ENCODE peak calls at places on chromosome 4, in ten cellular contexts. Q, V, D, H, M, I, K, G, B and P are unnamed samples.

GRCh38 chr4:71231073-71231752 is 107.6 kb upstream of the SLC4A4 start:
- DNase-seq in K (no peak), D (peak; percentile 89), G (no peak), M (peak; percentile 81), V (no peak), B (peak; percentile 67), H (no peak), Q (no peak), I (peak; percentile 74), P (no peak)

GRCh38 chr4:175970734-175971133 is 94.9 kb upstream of the WDR17 start:
- DNase-seq in I (no peak), Q (no peak), V (no peak), H (no peak), G (no peak), D (no peak), M (no peak), K (no peak), B (no peak), P (no peak)

GRCh38 chr4:45550766-45551366 is 573.0 kb downstream of the GABRG1 start:
- DNase-seq in B (peak; percentile 23), K (no peak), V (no peak), I (peak; percentile 34), Q (no peak), G (no peak), H (no peak), D (no peak), M (no peak), P (no peak)

GRCh38 chr4:157824006-157824405 is 348.8 kb downstream of the GASK1B start:
- DNase-seq in K (no peak), B (no peak), V (no peak), I (no peak), D (no peak), H (no peak), G (no peak), Q (no peak), M (no peak), P (no peak)

GRCh38 chr4:8534129-8534528 is 46.1 kb upstream of the GPR78 start:
- DNase-seq in Q (no peak), H (peak; percentile 88), K (no peak), B (no peak), M (no peak), D (no peak), V (no peak), G (no peak), I (peak; percentile 90), P (no peak)

GRCh38 chr4:117420966-117421365 is 335.6 kb upstream of the TRAM1L1 start:
- DNase-seq in Q (no peak), H (no peak), D (no peak), I (no peak), G (no peak), K (no peak), M (no peak), B (no peak), V (no peak), P (no peak)

GRCh38 chr4:186298034-186298647 is 32.2 kb downstream of the F11 start:
- DNase-seq in I (no peak), B (no peak), M (no peak), Q (no peak), K (no peak), G (no peak), D (no peak), V (no peak), H (no peak), P (no peak)

GRCh38 chr4:184385705-184386141 is 88.6 kb downstream of the IRF2 start:
- DNase-seq in Q (no peak), B (no peak), G (no peak), I (peak; percentile 19), K (no peak), D (peak; percentile 58), V (no peak), M (no peak), H (no peak), P (no peak)

GRCh38 chr4:115152081-115152480 is 38.7 kb upstream of the NDST4 start:
- DNase-seq in B (no peak), D (no peak), G (no peak), H (no peak), Q (no peak), K (no peak), M (no peak), V (no peak), I (peak; percentile 66), P (no peak)

GRCh38 chr4:26088433-26088928 is 174.5 kb downstream of the SMIM20 start:
- DNase-seq in I (no peak), H (no peak), V (peak; percentile 36), Q (no peak), K (no peak), G (no peak), M (no peak), B (peak; percentile 72), D (no peak), P (no peak)

GRCh38 chr4:165398570-165398969 is 19.8 kb downstream of the CPE start:
- DNase-seq in M (no peak), H (no peak), B (peak; percentile 19), D (no peak), G (peak; percentile 24), Q (no peak), V (no peak), K (no peak), I (no peak), P (no peak)

GRCh38 chr4:83326546-83326945 is 8.1 kb downstream of the HPSE start:
- DNase-seq in V (no peak), D (no peak), I (no peak), H (no peak), G (no peak), K (no peak), M (no peak), Q (no peak), B (no peak), P (no peak)

GRCh38 chr4:73257995-73258667 is 467 bp downstream of the ANKRD17 start:
- DNase-seq in I (peak; percentile 56), D (peak; percentile 38), B (peak; percentile 67), M (no peak), G (peak; percentile 40), V (no peak), H (no peak), K (peak; percentile 28), Q (no peak), P (no peak)

GRCh38 chr4:72767903-72768817 is 199.1 kb upstream of the ADAMTS3 start:
- DNase-seq in I (no peak), K (no peak), Q (no peak), H (no peak), G (no peak), M (no peak), V (peak; percentile 29), D (no peak), B (peak; percentile 78), P (no peak)

GRCh38 chr4:23163649-23164436 is 471.1 kb downstream of the GBA3 start:
- DNase-seq in I (no peak), B (no peak), Q (no peak), K (no peak), V (no peak), M (no peak), G (peak; percentile 12), H (no peak), D (no peak), P (no peak)

GRCh38 chr4:15668566-15669435 is 12.8 kb upstream of the FAM200B start:
- DNase-seq in K (no peak), I (no peak), B (no peak), Q (no peak), M (no peak), V (no peak), D (no peak), H (no peak), G (no peak), P (no peak)
- H3K27ac ChIP-seq in K (no peak overlapping the region), I (no peak overlapping the region), B (no peak overlapping the region), Q (no peak overlapping the region), M (no peak overlapping the region), V (no peak overlapping the region), D (no peak overlapping the region), H (no peak overlapping the region), G (no peak overlapping the region), P (no peak overlapping the region)

GRCh38 chr4:1347410-1347864 is 429 bp downstream of the UVSSA start:
- DNase-seq in H (no peak), G (peak; percentile 56), K (peak; percentile 73), B (peak; percentile 96), M (peak; percentile 88), V (peak; percentile 55), Q (peak; percentile 72), D (peak; percentile 76), I (peak; percentile 75), P (no peak)

GRCh38 chr4:1348746-1349145 is 1.7 kb downstream of the UVSSA start:
- DNase-seq in B (no peak), H (no peak), G (no peak), D (no peak), M (no peak), I (no peak), V (no peak), Q (no peak), K (no peak), P (no peak)

GRCh38 chr4:1350169-1350520 is 3.1 kb downstream of the UVSSA start:
- DNase-seq in H (no peak), I (no peak), K (no peak), Q (no peak), G (no peak), M (no peak), D (no peak), B (no peak), V (no peak), P (no peak)

GRCh38 chr4:1348014-1348513 is 1.1 kb downstream of the UVSSA start:
- DNase-seq in G (no peak), H (no peak), D (no peak), M (no peak), I (peak; percentile 5), Q (no peak), K (no peak), V (no peak), B (no peak), P (no peak)

GRCh38 chr4:1349359-1350168 is 2.6 kb downstream of the UVSSA start:
- DNase-seq in D (no peak), G (no peak), H (no peak), I (no peak), M (no peak), K (no peak), Q (no peak), B (no peak), V (no peak), P (no peak)
- H3K27ac ChIP-seq in D (no peak overlapping the region), G (no peak overlapping the region), H (no peak overlapping the region), I (no peak overlapping the region), M (no peak overlapping the region), K (no peak overlapping the region), Q (peak overlapping the region; percentile 97), B (no peak overlapping the region), V (no peak overlapping the region), P (no peak overlapping the region)

DNA sequence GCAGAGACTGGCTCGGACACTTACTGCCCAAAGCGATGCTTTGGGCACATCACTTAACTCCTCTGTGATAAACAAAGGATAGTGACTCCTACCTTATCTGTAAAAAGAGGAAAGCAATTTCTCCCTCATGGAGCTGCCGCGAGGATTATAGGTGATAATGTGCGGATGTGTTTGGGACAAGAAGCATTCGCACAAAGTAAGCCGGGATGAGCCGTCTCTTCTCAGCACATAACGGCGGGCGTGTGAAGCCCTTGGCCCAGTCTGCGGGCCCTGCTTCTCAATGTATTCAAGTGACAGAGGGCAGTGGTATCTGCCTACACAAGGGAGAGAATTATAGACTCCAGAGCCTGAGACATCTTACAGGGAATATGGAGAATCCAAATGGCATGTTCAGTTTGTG is 550.3 kb upstream of the CPEB2 start:
- DNase-seq in M (no peak), K (no peak), H (no peak), G (no peak), D (no peak), B (no peak), V (no peak), Q (no peak), I (no peak), P (no peak)
- H3K27ac ChIP-seq in M (no peak overlapping the region), K (no peak overlapping the region), H (no peak overlapping the region), G (no peak overlapping the region), D (no peak overlapping the region), B (no peak overlapping the region), V (no peak overlapping the region), Q (no peak overlapping the region), I (no peak overlapping the region), P (no peak overlapping the region)

GRCh38 chr4:148367756-148368155 is 74.5 kb downstream of the NR3C2 start:
- DNase-seq in B (no peak), V (no peak), I (no peak), H (no peak), Q (no peak), M (no peak), G (no peak), K (no peak), D (no peak), P (no peak)
- H3K27ac ChIP-seq in B (no peak overlapping the region), V (no peak overlapping the region), I (no peak overlapping the region), H (no peak overlapping the region), Q (no peak overlapping the region), M (no peak overlapping the region), G (no peak overlapping the region), K (no peak overlapping the region), D (no peak overlapping the region), P (no peak overlapping the region)